ENCODE peak calls at places on chromosomes 12 and 14, in six cellular contexts. J, D, A, C, B and O are unnamed samples.

GRCh38 chr12:4829161-4829792 is 80.4 kb upstream of the KCNA1 start:
- DNase-seq in J (peak; percentile 80), D (no peak), A (no peak), C (no peak), B (no peak), O (no peak)

GRCh38 chr12:48442191-48442828 is 30.0 kb upstream of the ANP32D start:
- DNase-seq in J (no peak), D (no peak), A (peak; percentile 30), C (no peak), B (no peak), O (no peak)

GRCh38 chr14:75885829-75886228 is 96.0 kb downstream of the TGFB3 start:
- DNase-seq in J (no peak), D (no peak), A (no peak), C (no peak), B (peak; percentile 86), O (peak; percentile 77)

GRCh38 chr14:105166571-105167302 is 1.8 kb downstream of the JAG2 start:
- DNase-seq in J (no peak), D (no peak), A (no peak), C (no peak), B (no peak), O (no peak)

GRCh38 chr14:43540948-43541347 is 966.1 kb downstream of the FSCB start:
- DNase-seq in J (no peak), D (no peak), A (peak; percentile 5), C (no peak), B (no peak), O (no peak)

GRCh38 chr14:63650336-63650952 is 8.8 kb upstream of the WDR89 start:
- DNase-seq in J (no peak), D (peak; percentile 51), A (no peak), C (no peak), B (no peak), O (no peak)

GRCh38 chr12:32261638-32262037 is 137.7 kb upstream of the FGD4 start:
- DNase-seq in J (no peak), D (no peak), A (peak; percentile 50), C (no peak), B (no peak), O (no peak)

GRCh38 chr14:47935332-47935731 is 259.9 kb upstream of the MDGA2 start:
- DNase-seq in J (no peak), D (no peak), A (no peak), C (no peak), B (no peak), O (no peak)

GRCh38 chr12:124032265-124032886 is 59.4 kb downstream of the ZNF664 start:
- DNase-seq in J (peak; percentile 70), D (no peak), A (peak; percentile 64), C (no peak), B (peak; percentile 71), O (no peak)

GRCh38 chr12:39314547-39314946 is 128.4 kb downstream of the KIF21A start:
- DNase-seq in J (no peak), D (no peak), A (no peak), C (no peak), B (no peak), O (no peak)